ENCODE peak calls at places on chromosomes 2 and 18, in ten cellular contexts. E is psoas muscle, T is adrenal gland, U is BE2C, K is BJ, O is transverse colon, S is choroid plexus epithelial cell, M is brain microvascular endothelial cell, D is MM.1S, V is spleen. Y is an unnamed sample.
A peak's percentile ranks its signal among the peaks of the same experiment; 100 is the strongest.

GRCh38 chr2:210318891-210319290 is 3.9 kb upstream of the MYL1 start:
- DNase-seq in E (no peak), T (no peak), U (no peak), K (no peak), O (no peak), S (peak; percentile 2), M (no peak), D (no peak), V (no peak), Y (no peak)

GRCh38 chr2:224222320-224222719 is 179.6 kb downstream of the FAM124B start:
- DNase-seq in E (no peak), T (no peak), U (no peak), K (no peak), O (no peak), S (peak; percentile 53), M (peak; percentile 6), D (no peak), V (no peak), Y (no peak)

GRCh38 chr18:49976810-49977209 is 163.5 kb upstream of the ACAA2 start:
- DNase-seq in E (no peak), T (no peak), U (no peak), K (no peak), O (no peak), S (no peak), M (no peak), D (no peak), V (no peak), Y (no peak)

GRCh38 chr18:30465131-30465530 is 577.4 kb downstream of the DSC3 start:
- DNase-seq in E (no peak), T (no peak), U (no peak), K (no peak), O (no peak), S (no peak), M (no peak), D (no peak), V (no peak), Y (no peak)

GRCh38 chr18:63590368-63590767 is 3.2 kb downstream of the SERPINB13 start:
- DNase-seq in E (no peak), T (no peak), U (no peak), K (no peak), O (no peak), S (peak; percentile 12), M (no peak), D (no peak), V (no peak), Y (no peak)

GRCh38 chr2:212520340-212520739 is 18.3 kb downstream of the ERBB4 start:
- DNase-seq in E (no peak), T (no peak), U (peak; percentile 23), K (no peak), O (no peak), S (no peak), M (peak; percentile 20), D (peak; percentile 19), V (no peak), Y (no peak)

GRCh38 chr2:75100011-75100680 is 99.2 kb downstream of the TACR1 start:
- DNase-seq in E (no peak), T (no peak), U (no peak), K (peak; percentile 80), O (no peak), S (peak; percentile 14), M (peak; percentile 42), D (no peak), V (no peak), Y (no peak)

GRCh38 chr2:120675460-120676130 is 60.1 kb upstream of the GLI2 start:
- DNase-seq in E (peak; percentile 62), T (peak; percentile 60), U (peak; percentile 50), K (no peak), O (peak; percentile 47), S (peak; percentile 70), M (peak; percentile 64), D (peak; percentile 51), V (no peak), Y (peak; percentile 25)

GRCh38 chr18:25247725-25248124 is 104.2 kb downstream of the ZNF521 start:
- DNase-seq in E (no peak), T (no peak), U (no peak), K (no peak), O (no peak), S (no peak), M (peak; percentile 29), D (no peak), V (no peak), Y (no peak)

GRCh38 chr18:28581503-28582169 is 404.7 kb upstream of the CDH2 start:
- DNase-seq in E (no peak), T (no peak), U (peak; percentile 28), K (no peak), O (no peak), S (peak; percentile 5), M (no peak), D (no peak), V (no peak), Y (no peak)

GRCh38 chr2:61762292-61762691 is 91.6 kb downstream of the FAM161A start:
- DNase-seq in E (no peak), T (no peak), U (no peak), K (no peak), O (no peak), S (no peak), M (no peak), D (no peak), V (no peak), Y (no peak)

GRCh38 chr2:176999331-176999730 is 213.3 kb upstream of the HNRNPA3 start:
- DNase-seq in E (no peak), T (no peak), U (no peak), K (no peak), O (no peak), S (peak; percentile 14), M (peak; percentile 20), D (no peak), V (no peak), Y (no peak)
- H3K4me3 ChIP-seq in E (no peak overlapping the region), T (no peak overlapping the region), U (no peak overlapping the region), K (no peak overlapping the region), O (no peak overlapping the region), S (no peak overlapping the region), M (no peak overlapping the region), D (no peak overlapping the region), V (no peak overlapping the region), Y (no peak overlapping the region)

GRCh38 chr2:2696341-2697132 is 365.5 kb upstream of the MYT1L start:
- DNase-seq in E (no peak), T (no peak), U (no peak), K (no peak), O (no peak), S (no peak), M (no peak), D (no peak), V (no peak), Y (no peak)

GRCh38 chr2:2701176-2701781 is 370.2 kb upstream of the MYT1L start:
- DNase-seq in E (no peak), T (no peak), U (no peak), K (no peak), O (no peak), S (no peak), M (no peak), D (no peak), V (no peak), Y (no peak)

GRCh38 chr2:2699117-2699497 is 368.0 kb upstream of the MYT1L start:
- DNase-seq in E (no peak), T (no peak), U (peak; percentile 33), K (no peak), O (no peak), S (no peak), M (no peak), D (no peak), V (no peak), Y (no peak)

GRCh38 chr2:2701813-2702212 is 370.7 kb upstream of the MYT1L start:
- DNase-seq in E (no peak), T (no peak), U (no peak), K (no peak), O (no peak), S (no peak), M (no peak), D (no peak), V (peak; percentile 56), Y (no peak)

GRCh38 chr2:2698182-2699116 is 367.4 kb upstream of the MYT1L start:
- DNase-seq in E (no peak), T (no peak), U (peak; percentile 48), K (no peak), O (no peak), S (peak; percentile 1), M (no peak), D (no peak), V (no peak), Y (peak; percentile 40)
- TF ChIP-seq CTCF in E (no peak), T (peak; percentile 28), U (peak; percentile 59), K (no peak), O (no peak), S (no peak), M (no peak), D (no peak), V (no peak), Y (peak; percentile 46)

GRCh38 chr18:79949571-79950439 is 1.6 kb downstream of the SLC66A2 start:
- DNase-seq in E (no peak), T (peak; percentile 36), U (no peak), K (no peak), O (peak; percentile 43), S (peak; percentile 26), M (no peak), D (no peak), V (peak; percentile 89), Y (no peak)
- H3K4me3 ChIP-seq in E (peak overlapping the region; percentile 77), T (peak overlapping the region; percentile 91), U (peak overlapping the region; percentile 44), K (peak overlapping the region; percentile 90), O (peak overlapping the region; percentile 98), S (peak overlapping the region; percentile 75), M (peak overlapping the region; percentile 68), D (no peak overlapping the region), V (peak overlapping the region; percentile 77), Y (peak overlapping the region; percentile 64)

GRCh38 chr18:37654034-37654433 is 88.4 kb upstream of the CELF4 start:
- DNase-seq in E (no peak), T (no peak), U (no peak), K (no peak), O (no peak), S (no peak), M (no peak), D (no peak), V (no peak), Y (no peak)

GRCh38 chr18:37649930-37650329 is 84.3 kb upstream of the CELF4 start:
- DNase-seq in E (no peak), T (no peak), U (no peak), K (no peak), O (no peak), S (no peak), M (no peak), D (no peak), V (no peak), Y (no peak)

GRCh38 chr18:37657413-37657965 is 91.9 kb upstream of the CELF4 start:
- DNase-seq in E (no peak), T (no peak), U (no peak), K (no peak), O (no peak), S (peak; percentile 5), M (no peak), D (no peak), V (no peak), Y (no peak)

GRCh38 chr18:37658894-37659293 is 93.3 kb upstream of the CELF4 start:
- DNase-seq in E (no peak), T (no peak), U (no peak), K (no peak), O (no peak), S (no peak), M (no peak), D (no peak), V (no peak), Y (no peak)

GRCh38 chr18:37654711-37655369 is 89.2 kb upstream of the CELF4 start:
- DNase-seq in E (no peak), T (no peak), U (no peak), K (no peak), O (no peak), S (no peak), M (no peak), D (no peak), V (no peak), Y (no peak)
- TF ChIP-seq CTCF in E (no peak), T (no peak), U (no peak), K (no peak), O (no peak), S (no peak), M (no peak), D (no peak), V (no peak), Y (no peak)